ENCODE peak calls at places on chromosomes 4 and X, in four cellular contexts. D is stomach, R is RWPE1, S is breast epithelium. I is an unnamed sample.

GRCh38 chrX:2928583-2929434 is at the start of gene ARSD:
- DNase-seq in D (peak; percentile 95), R (peak; percentile 67), S (peak; percentile 87), I (peak; percentile 86)

GRCh38 chrX:107708762-107709161 is 66.8 kb downstream of the TSC22D3 start:
- DNase-seq in S (no peak), R (no peak), D (no peak), I (no peak)

GRCh38 chrX:134836497-134836968 is 154.3 kb upstream of the SMIM10 start:
- DNase-seq in D (no peak), R (peak; percentile 1), S (no peak), I (no peak)

GRCh38 chr4:139144161-139144859 is 32.7 kb downstream of the ELF2 start:
- DNase-seq in D (peak; percentile 57), S (no peak), R (peak; percentile 13), I (no peak)

GRCh38 chrX:148120151-148120550 is 139.0 kb downstream of the FMR1NB start:
- DNase-seq in S (no peak), R (no peak), D (no peak), I (no peak)

GRCh38 chr4:5992171-5993062 is 25.8 kb downstream of the C4orf50 start:
- DNase-seq in R (no peak), D (no peak), S (peak; percentile 35), I (no peak)

GRCh38 chrX:132041016-132041415 is 17.9 kb downstream of the STK26 start:
- DNase-seq in S (no peak), D (no peak), R (peak; percentile 18), I (no peak)

GRCh38 chrX:23919706-23920320 is 12.0 kb downstream of the CXorf58 start:
- DNase-seq in D (no peak), S (no peak), R (no peak), I (no peak)

GRCh38 chrX:769796-770195 is 139.2 kb downstream of the SHOX start:
- DNase-seq in R (no peak), D (no peak), S (no peak), I (no peak)

GRCh38 chrX:54509401-54509800 is 13.4 kb upstream of the FGD1 start:
- DNase-seq in R (no peak), S (no peak), D (no peak), I (no peak)

GRCh38 chrX:44032479-44032878 is 59.3 kb upstream of the NDP start:
- DNase-seq in S (no peak), R (no peak), D (no peak), I (no peak)

GRCh38 chrX:30735839-30736238 is 82.6 kb downstream of the GK start:
- DNase-seq in S (no peak), D (peak; percentile 64), R (peak; percentile 29), I (peak; percentile 23)

GRCh38 chr4:79141530-79141929 is 184.3 kb downstream of the NAA11 start:
- DNase-seq in S (no peak), D (no peak), R (no peak), I (peak; percentile 54)

GRCh38 chr4:16197842-16198241 is 28.4 kb downstream of the TAPT1 start:
- DNase-seq in S (no peak), D (no peak), R (no peak), I (no peak)

GRCh38 chr4:80085081-80085480 is 12.1 kb upstream of the ANTXR2 start:
- DNase-seq in R (no peak), S (no peak), D (no peak), I (no peak)

GRCh38 chrX:48165246-48165645 is 31.3 kb downstream of the SSX5 start:
- DNase-seq in S (no peak), R (no peak), D (no peak), I (no peak)

GRCh38 chr4:176708771-176709311 is 83.9 kb downstream of the VEGFC start:
- DNase-seq in D (no peak), R (no peak), S (no peak), I (no peak)

GRCh38 chrX:38224160-38224559 is 3.5 kb upstream of the SRPX start:
- DNase-seq in R (no peak), D (no peak), S (no peak), I (no peak)

GRCh38 chrX:38220936-38221386 is 290 bp upstream of the SRPX start:
- DNase-seq in D (no peak), R (peak; percentile 5), S (no peak), I (no peak)

GRCh38 chrX:38221391-38221929 is 789 bp upstream of the SRPX start:
- DNase-seq in S (no peak), D (no peak), R (no peak), I (no peak)

GRCh38 chrX:38216642-38217041 is 4.0 kb downstream of the SRPX start:
- DNase-seq in D (no peak), R (no peak), S (no peak), I (no peak)

DNA sequence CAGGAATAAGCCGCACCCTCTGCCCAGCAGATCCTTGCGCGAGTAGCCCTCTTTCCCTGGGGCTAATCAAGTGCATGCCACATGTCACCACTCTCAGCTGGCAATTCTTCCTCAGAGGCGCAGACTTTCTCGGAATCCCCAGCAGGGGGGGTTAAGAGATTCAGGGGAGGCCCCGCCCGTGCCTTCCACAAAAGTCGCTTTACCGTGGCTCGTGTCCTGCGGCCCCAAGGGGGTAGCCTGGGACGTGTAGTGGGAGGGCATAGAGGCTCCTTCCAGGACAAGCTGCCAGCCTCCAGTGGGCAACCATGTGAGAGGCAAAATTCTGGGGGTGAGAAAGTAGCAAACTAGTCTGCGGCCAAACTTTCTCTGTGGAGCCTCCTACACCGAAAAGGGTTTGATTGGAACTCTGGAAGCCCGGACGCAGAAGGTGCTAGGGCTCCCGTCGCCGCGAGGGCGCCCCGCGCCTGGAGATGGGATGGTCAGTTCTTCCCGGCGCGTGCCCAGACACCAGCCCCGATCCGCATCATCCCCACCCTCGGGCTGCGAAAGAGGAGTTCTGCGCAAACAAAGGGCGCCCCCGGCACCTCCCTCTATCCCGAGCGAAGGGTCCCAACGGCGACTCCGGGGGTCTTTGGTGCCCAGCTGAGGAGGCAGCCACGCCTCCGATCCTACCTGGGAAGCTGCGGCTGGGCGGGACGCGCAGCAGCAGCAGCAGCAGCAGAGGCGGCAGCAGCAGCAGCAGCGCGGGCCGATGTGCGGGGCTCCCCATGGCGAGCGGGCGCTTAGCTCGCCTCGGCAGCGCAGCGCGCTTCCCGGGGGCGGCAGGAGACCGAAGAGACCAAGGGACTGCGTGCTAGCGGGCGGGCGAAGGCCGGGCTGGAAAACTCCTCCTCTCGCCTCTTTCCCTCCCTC is at the start of gene SRPX:
- DNase-seq in D (peak; percentile 29), S (no peak), R (peak; percentile 30), I (peak; percentile 14)
- TF ChIP-seq CTCF in D (no peak), S (peak; percentile 6), R (peak; percentile 26), I (peak; percentile 28)

DNA sequence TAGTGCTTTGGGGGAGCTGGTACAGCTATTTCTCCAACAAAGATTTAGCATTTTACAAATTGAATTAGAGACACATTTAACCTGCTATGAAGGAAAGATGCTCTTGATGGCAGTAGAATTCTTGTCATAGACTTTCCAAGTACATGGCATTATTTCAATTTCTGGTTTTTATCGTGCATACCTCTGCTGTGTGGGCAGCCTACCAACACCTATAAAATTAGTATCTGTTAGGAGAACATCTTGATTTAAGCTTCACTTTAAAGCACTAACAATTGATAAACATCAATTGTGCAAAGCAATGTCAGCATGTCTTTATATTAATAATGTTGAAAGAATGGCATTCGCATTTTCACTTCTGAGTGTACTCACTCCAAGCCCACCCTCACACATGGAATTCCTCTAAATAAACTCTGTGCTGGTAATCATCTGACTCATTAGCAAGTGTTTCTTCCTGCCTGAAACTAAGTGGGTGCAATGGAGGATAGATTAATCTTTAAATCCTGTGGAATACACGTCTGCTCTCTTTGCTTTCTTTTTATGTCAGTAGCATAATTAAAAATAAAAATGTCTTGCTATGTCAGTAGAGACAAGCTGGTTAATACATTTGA is 279.8 kb upstream of the MAGEB18 start:
- DNase-seq in S (no peak), D (no peak), R (no peak), I (no peak)
- TF ChIP-seq CTCF in S (no peak), D (no peak), R (no peak), I (no peak)

GRCh38 chr4:76035799-76036389 is at the start of gene CXCL11:
- DNase-seq in R (no peak), S (no peak), D (no peak), I (no peak)

GRCh38 chr4:76035146-76035545 is 724 bp downstream of the CXCL11 start:
- DNase-seq in R (no peak), S (no peak), D (no peak), I (no peak)

DNA sequence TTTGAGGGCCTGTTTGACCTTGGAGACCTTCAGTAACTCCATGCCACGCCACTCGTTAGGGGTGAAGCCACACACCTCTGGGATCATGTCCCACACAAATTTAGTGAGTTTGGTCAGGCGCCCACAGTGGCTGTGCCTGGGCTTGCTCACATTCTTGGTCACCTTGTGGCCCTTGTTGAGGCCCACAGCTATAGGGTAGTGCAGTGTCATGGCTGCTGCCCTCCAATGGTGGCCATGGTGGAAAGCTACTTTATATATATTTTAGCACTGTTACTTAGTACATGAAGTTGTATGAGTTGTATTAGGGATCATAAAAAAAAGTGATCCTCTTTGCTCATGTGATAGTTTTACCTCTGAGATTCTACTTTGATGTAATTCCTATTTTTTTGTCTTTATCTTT is 985 bp upstream of the CXCL11 start:
- DNase-seq in R (no peak), D (no peak), S (no peak), I (no peak)
- TF ChIP-seq CTCF in R (no peak), D (no peak), S (no peak), I (no peak)

DNA sequence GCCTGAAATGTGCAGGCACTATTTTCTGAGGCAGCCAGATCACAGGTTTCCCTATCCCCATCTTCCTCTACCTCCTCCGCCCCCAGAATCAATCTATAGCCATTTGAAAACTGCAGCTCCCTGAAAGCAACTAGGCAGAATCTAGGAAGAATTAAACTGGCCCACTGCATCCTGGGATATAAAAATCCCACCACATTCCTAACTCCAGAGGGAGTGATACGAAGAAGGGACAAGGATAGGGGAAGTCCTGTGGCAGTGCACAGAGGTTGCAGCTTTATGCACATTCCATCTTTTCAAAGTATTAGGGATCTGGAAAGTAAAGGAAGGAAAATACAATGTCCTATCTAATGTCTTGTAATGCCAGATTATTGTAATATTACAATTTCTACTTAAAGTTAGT is 18.3 kb upstream of the HERC3 start:
- DNase-seq in D (no peak), R (no peak), S (no peak), I (no peak)
- TF ChIP-seq CTCF in D (no peak), R (no peak), S (no peak), I (peak; percentile 35)

DNA sequence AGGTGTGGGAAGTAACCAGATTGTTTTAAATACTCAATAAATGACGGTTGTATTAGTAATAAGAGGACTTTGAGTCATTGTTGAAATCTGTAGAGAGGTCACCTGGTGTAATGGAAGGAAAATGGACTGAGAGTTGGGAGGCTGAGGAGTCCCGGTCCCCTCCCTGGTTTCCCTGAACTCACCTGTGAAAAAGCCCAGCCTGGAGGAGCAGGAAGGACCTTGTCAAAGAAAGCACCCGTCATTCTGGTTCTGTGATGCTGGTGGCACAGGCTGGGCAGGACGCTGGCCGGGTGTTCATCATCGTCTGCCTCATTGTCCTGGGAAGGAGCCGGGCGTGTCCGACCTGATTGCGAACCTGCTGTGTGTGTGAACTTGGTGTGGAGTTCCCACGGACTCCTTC is 70.8 kb downstream of the SORCS2 start:
- DNase-seq in S (no peak), D (no peak), R (peak; percentile 57), I (no peak)
- TF ChIP-seq CTCF in S (no peak), D (no peak), R (no peak), I (no peak)

GRCh38 chrX:115894087-115894486 is 276.5 kb upstream of the AGTR2 start:
- DNase-seq in D (no peak), S (no peak), R (no peak), I (no peak)
- TF ChIP-seq CTCF in D (no peak), S (no peak), R (no peak), I (peak; percentile 11)

I was measured in progenitor cell of endocrine pancreas.